ENCODE peak calls at places on chromosomes 16 and 17, in ten cellular contexts. One of them, this sample, is unnamed.

GRCh38 chr16:84559311-84559932 is 55.0 kb upstream of the MEAK7 start:
- DNase-seq in lower lobe of right lung: no peak
- DNase-seq in left ventricle myocardium inferior: no peak
- DNase-seq in cardiac muscle cell: no peak
- DNase-seq in body of pancreas: no peak
- DNase-seq in uterus: no peak
- DNase-seq in psoas muscle: peak; percentile 20
- DNase-seq in pancreas: peak; percentile 31
- DNase-seq in hepatocyte: no peak
- DNase-seq in prostate gland: no peak
- DNase-seq in this sample: no peak

GRCh38 chr17:83173997-83174858 is 94.8 kb downstream of the METRNL start:
- DNase-seq in body of pancreas: peak; percentile 3
- DNase-seq in prostate gland: peak; percentile 53
- DNase-seq in lower lobe of right lung: no peak
- DNase-seq in pancreas: peak; percentile 69
- DNase-seq in psoas muscle: peak; percentile 84
- DNase-seq in hepatocyte: peak; percentile 68
- DNase-seq in uterus: peak; percentile 12
- DNase-seq in cardiac muscle cell: peak; percentile 6
- DNase-seq in left ventricle myocardium inferior: no peak
- DNase-seq in this sample: no peak

GRCh38 chr17:80596760-80597608 is 52.3 kb downstream of the RPTOR start:
- DNase-seq in cardiac muscle cell: no peak
- DNase-seq in left ventricle myocardium inferior: no peak
- DNase-seq in body of pancreas: no peak
- DNase-seq in uterus: no peak
- DNase-seq in hepatocyte: no peak
- DNase-seq in prostate gland: no peak
- DNase-seq in pancreas: no peak
- DNase-seq in psoas muscle: no peak
- DNase-seq in lower lobe of right lung: no peak
- DNase-seq in this sample: no peak

GRCh38 chr17:68509151-68510057 is 2.8 kb upstream of the PRKAR1A start:
- DNase-seq in left ventricle myocardium inferior: peak; percentile 68
- DNase-seq in pancreas: no peak
- DNase-seq in uterus: no peak
- DNase-seq in hepatocyte: no peak
- DNase-seq in prostate gland: no peak
- DNase-seq in cardiac muscle cell: no peak
- DNase-seq in lower lobe of right lung: peak; percentile 64
- DNase-seq in psoas muscle: peak; percentile 92
- DNase-seq in body of pancreas: peak; percentile 58
- DNase-seq in this sample: peak; percentile 75

GRCh38 chr17:44826123-44826790 is 3.8 kb downstream of the GJC1 start:
- DNase-seq in pancreas: no peak
- DNase-seq in cardiac muscle cell: no peak
- DNase-seq in body of pancreas: no peak
- DNase-seq in left ventricle myocardium inferior: no peak
- DNase-seq in lower lobe of right lung: no peak
- DNase-seq in hepatocyte: no peak
- DNase-seq in uterus: no peak
- DNase-seq in psoas muscle: no peak
- DNase-seq in prostate gland: no peak
- DNase-seq in this sample: peak; percentile 85

GRCh38 chr17:11144358-11145233 is 96.4 kb upstream of the SHISA6 start:
- DNase-seq in lower lobe of right lung: no peak
- DNase-seq in left ventricle myocardium inferior: no peak
- DNase-seq in uterus: no peak
- DNase-seq in pancreas: no peak
- DNase-seq in body of pancreas: peak; percentile 42
- DNase-seq in cardiac muscle cell: peak; percentile 75
- DNase-seq in prostate gland: peak; percentile 52
- DNase-seq in psoas muscle: no peak
- DNase-seq in hepatocyte: peak; percentile 78
- DNase-seq in this sample: peak; percentile 57

GRCh38 chr17:80817321-80817845 is 174.3 kb upstream of the CHMP6 start:
- DNase-seq in lower lobe of right lung: peak; percentile 30
- DNase-seq in cardiac muscle cell: no peak
- DNase-seq in uterus: no peak
- DNase-seq in prostate gland: no peak
- DNase-seq in pancreas: peak; percentile 38
- DNase-seq in body of pancreas: no peak
- DNase-seq in left ventricle myocardium inferior: no peak
- DNase-seq in psoas muscle: peak; percentile 42
- DNase-seq in hepatocyte: no peak
- DNase-seq in this sample: no peak

GRCh38 chr17:4584125-4584834 is at the start of gene SMTNL2:
- DNase-seq in hepatocyte: peak; percentile 83
- DNase-seq in cardiac muscle cell: peak; percentile 83
- DNase-seq in lower lobe of right lung: no peak
- DNase-seq in body of pancreas: no peak
- DNase-seq in left ventricle myocardium inferior: peak; percentile 80
- DNase-seq in uterus: no peak
- DNase-seq in prostate gland: no peak
- DNase-seq in pancreas: peak; percentile 62
- DNase-seq in psoas muscle: peak; percentile 93
- DNase-seq in this sample: no peak

GRCh38 chr16:73000020-73000906 is 47.7 kb downstream of the ZFHX3 start:
- DNase-seq in body of pancreas: peak; percentile 50
- DNase-seq in psoas muscle: peak; percentile 79
- DNase-seq in cardiac muscle cell: no peak
- DNase-seq in left ventricle myocardium inferior: peak; percentile 51
- DNase-seq in pancreas: no peak
- DNase-seq in uterus: no peak
- DNase-seq in prostate gland: peak; percentile 56
- DNase-seq in hepatocyte: no peak
- DNase-seq in lower lobe of right lung: no peak
- DNase-seq in this sample: no peak

GRCh38 chr17:7217113-7217987 is 2.3 kb downstream of the DLG4 start:
- DNase-seq in body of pancreas: peak; percentile 63
- DNase-seq in lower lobe of right lung: no peak
- DNase-seq in left ventricle myocardium inferior: peak; percentile 60
- DNase-seq in hepatocyte: peak; percentile 86
- DNase-seq in uterus: peak; percentile 84
- DNase-seq in pancreas: peak; percentile 74
- DNase-seq in prostate gland: no peak
- DNase-seq in cardiac muscle cell: peak; percentile 79
- DNase-seq in psoas muscle: peak; percentile 70
- DNase-seq in this sample: peak; percentile 67

GRCh38 chr16:85376292-85377095 is 236.6 kb upstream of the GSE1 start:
- DNase-seq in body of pancreas: peak; percentile 65
- DNase-seq in pancreas: peak; percentile 90
- DNase-seq in psoas muscle: peak; percentile 74
- DNase-seq in cardiac muscle cell: no peak
- DNase-seq in uterus: no peak
- DNase-seq in left ventricle myocardium inferior: peak; percentile 69
- DNase-seq in hepatocyte: no peak
- DNase-seq in prostate gland: peak; percentile 61
- DNase-seq in lower lobe of right lung: no peak
- DNase-seq in this sample: peak; percentile 14

GRCh38 chr16:56793504-56793903 is 63.6 kb downstream of the NUP93 start:
- DNase-seq in left ventricle myocardium inferior: no peak
- DNase-seq in prostate gland: no peak
- DNase-seq in uterus: no peak
- DNase-seq in pancreas: no peak
- DNase-seq in lower lobe of right lung: no peak
- DNase-seq in body of pancreas: no peak
- DNase-seq in hepatocyte: peak; percentile 25
- DNase-seq in psoas muscle: no peak
- DNase-seq in cardiac muscle cell: peak; percentile 20
- DNase-seq in this sample: no peak

GRCh38 chr17:77542551-77543490 is 402.1 kb downstream of the SEC14L1 start:
- DNase-seq in cardiac muscle cell: peak; percentile 94
- DNase-seq in hepatocyte: peak; percentile 91
- DNase-seq in left ventricle myocardium inferior: peak; percentile 81
- DNase-seq in pancreas: peak; percentile 79
- DNase-seq in uterus: peak; percentile 86
- DNase-seq in lower lobe of right lung: peak; percentile 81
- DNase-seq in body of pancreas: peak; percentile 77
- DNase-seq in psoas muscle: peak; percentile 86
- DNase-seq in prostate gland: peak; percentile 82
- DNase-seq in this sample: peak; percentile 68

GRCh38 chr17:1055751-1056645 is 59.1 kb downstream of the TIMM22 start:
- DNase-seq in body of pancreas: peak; percentile 66
- DNase-seq in cardiac muscle cell: peak; percentile 81
- DNase-seq in left ventricle myocardium inferior: peak; percentile 66
- DNase-seq in lower lobe of right lung: peak; percentile 65
- DNase-seq in pancreas: peak; percentile 82
- DNase-seq in hepatocyte: peak; percentile 81
- DNase-seq in prostate gland: peak; percentile 64
- DNase-seq in uterus: peak; percentile 67
- DNase-seq in psoas muscle: peak; percentile 83
- DNase-seq in this sample: peak; percentile 19

GRCh38 chr17:1059131-1059795 is 62.3 kb downstream of the TIMM22 start:
- DNase-seq in cardiac muscle cell: no peak
- DNase-seq in pancreas: peak; percentile 50
- DNase-seq in prostate gland: no peak
- DNase-seq in body of pancreas: no peak
- DNase-seq in hepatocyte: no peak
- DNase-seq in left ventricle myocardium inferior: no peak
- DNase-seq in psoas muscle: peak; percentile 40
- DNase-seq in uterus: no peak
- DNase-seq in lower lobe of right lung: peak; percentile 33
- DNase-seq in this sample: no peak

GRCh38 chr17:1056761-1057160 is 59.8 kb downstream of the TIMM22 start:
- DNase-seq in lower lobe of right lung: peak; percentile 42
- DNase-seq in psoas muscle: peak; percentile 40
- DNase-seq in pancreas: peak; percentile 38
- DNase-seq in hepatocyte: no peak
- DNase-seq in uterus: no peak
- DNase-seq in body of pancreas: no peak
- DNase-seq in left ventricle myocardium inferior: no peak
- DNase-seq in cardiac muscle cell: no peak
- DNase-seq in prostate gland: peak; percentile 59
- DNase-seq in this sample: no peak

GRCh38 chr17:1058423-1059130 is 61.6 kb downstream of the TIMM22 start:
- DNase-seq in cardiac muscle cell: no peak
- DNase-seq in lower lobe of right lung: peak; percentile 80
- DNase-seq in pancreas: peak; percentile 73
- DNase-seq in uterus: no peak
- DNase-seq in left ventricle myocardium inferior: peak; percentile 55
- DNase-seq in hepatocyte: peak; percentile 58
- DNase-seq in body of pancreas: no peak
- DNase-seq in prostate gland: no peak
- DNase-seq in psoas muscle: peak; percentile 72
- DNase-seq in this sample: peak; percentile 42

GRCh38 chr17:1060991-1061390 is 64.1 kb downstream of the TIMM22 start:
- DNase-seq in pancreas: peak; percentile 55
- DNase-seq in psoas muscle: peak; percentile 90
- DNase-seq in left ventricle myocardium inferior: no peak
- DNase-seq in uterus: peak; percentile 50
- DNase-seq in lower lobe of right lung: peak; percentile 76
- DNase-seq in hepatocyte: peak; percentile 58
- DNase-seq in cardiac muscle cell: no peak
- DNase-seq in prostate gland: no peak
- DNase-seq in body of pancreas: peak; percentile 61
- DNase-seq in this sample: peak; percentile 98
- H3K4me3 ChIP-seq in pancreas: no peak overlapping the region
- H3K4me3 ChIP-seq in psoas muscle: no peak overlapping the region
- H3K4me3 ChIP-seq in left ventricle myocardium inferior: no peak overlapping the region
- H3K4me3 ChIP-seq in uterus: no peak overlapping the region
- H3K4me3 ChIP-seq in lower lobe of right lung: no peak overlapping the region
- H3K4me3 ChIP-seq in hepatocyte: no peak overlapping the region
- H3K4me3 ChIP-seq in cardiac muscle cell: no peak overlapping the region
- H3K4me3 ChIP-seq in prostate gland: no peak overlapping the region
- H3K4me3 ChIP-seq in body of pancreas: no peak overlapping the region
- H3K4me3 ChIP-seq in this sample: no peak overlapping the region

GRCh38 chr16:9141813-9142212 is 50.4 kb downstream of the HAPSTR1 start:
- DNase-seq in left ventricle myocardium inferior: no peak
- DNase-seq in pancreas: peak; percentile 27
- DNase-seq in uterus: no peak
- DNase-seq in prostate gland: no peak
- DNase-seq in body of pancreas: no peak
- DNase-seq in cardiac muscle cell: no peak
- DNase-seq in lower lobe of right lung: peak; percentile 34
- DNase-seq in hepatocyte: no peak
- DNase-seq in psoas muscle: peak; percentile 27
- DNase-seq in this sample: no peak
- H3K9me3 ChIP-seq in left ventricle myocardium inferior: no peaks in the 10 kb centered on the region
- H3K9me3 ChIP-seq in pancreas: no peaks in the 10 kb centered on the region
- H3K9me3 ChIP-seq in uterus: no peaks in the 10 kb centered on the region
- H3K9me3 ChIP-seq in prostate gland: no peaks in the 10 kb centered on the region
- H3K9me3 ChIP-seq in body of pancreas: no peaks in the 10 kb centered on the region
- H3K9me3 ChIP-seq in cardiac muscle cell: no peaks in the 10 kb centered on the region
- H3K9me3 ChIP-seq in lower lobe of right lung: no peaks in the 10 kb centered on the region
- H3K9me3 ChIP-seq in hepatocyte: no peaks in the 10 kb centered on the region
- H3K9me3 ChIP-seq in psoas muscle: no peaks in the 10 kb centered on the region
- H3K9me3 ChIP-seq in this sample: no peaks in the 10 kb centered on the region

GRCh38 chr17:65359016-65359415 is 202.4 kb downstream of the AXIN2 start:
- DNase-seq in uterus: no peak
- DNase-seq in psoas muscle: no peak
- DNase-seq in prostate gland: no peak
- DNase-seq in pancreas: no peak
- DNase-seq in left ventricle myocardium inferior: no peak
- DNase-seq in lower lobe of right lung: no peak
- DNase-seq in body of pancreas: no peak
- DNase-seq in cardiac muscle cell: no peak
- DNase-seq in hepatocyte: no peak
- DNase-seq in this sample: peak; percentile 85
- H3K36me3 ChIP-seq in uterus: no peaks in the 10 kb centered on the region
- H3K36me3 ChIP-seq in psoas muscle: no peaks in the 10 kb centered on the region
- H3K36me3 ChIP-seq in prostate gland: no peaks in the 10 kb centered on the region
- H3K36me3 ChIP-seq in pancreas: no peaks in the 10 kb centered on the region
- H3K36me3 ChIP-seq in left ventricle myocardium inferior: no peaks in the 10 kb centered on the region
- H3K36me3 ChIP-seq in lower lobe of right lung: no peaks in the 10 kb centered on the region
- H3K36me3 ChIP-seq in body of pancreas: no peaks in the 10 kb centered on the region
- H3K36me3 ChIP-seq in cardiac muscle cell: no peaks in the 10 kb centered on the region
- H3K36me3 ChIP-seq in hepatocyte: no peaks in the 10 kb centered on the region
- H3K36me3 ChIP-seq in this sample: no peaks in the 10 kb centered on the region

GRCh38 chr16:4052096-4052495 is 64.1 kb downstream of the ADCY9 start:
- DNase-seq in lower lobe of right lung: no peak
- DNase-seq in uterus: no peak
- DNase-seq in psoas muscle: no peak
- DNase-seq in pancreas: no peak
- DNase-seq in left ventricle myocardium inferior: no peak
- DNase-seq in body of pancreas: no peak
- DNase-seq in cardiac muscle cell: no peak
- DNase-seq in prostate gland: no peak
- DNase-seq in hepatocyte: no peak
- DNase-seq in this sample: no peak

GRCh38 chr16:4053663-4054479 is 62.4 kb downstream of the ADCY9 start:
- DNase-seq in prostate gland: peak; percentile 68
- DNase-seq in hepatocyte: peak; percentile 16
- DNase-seq in cardiac muscle cell: no peak
- DNase-seq in psoas muscle: no peak
- DNase-seq in uterus: peak; percentile 45
- DNase-seq in lower lobe of right lung: peak; percentile 71
- DNase-seq in body of pancreas: peak; percentile 78
- DNase-seq in pancreas: peak; percentile 72
- DNase-seq in left ventricle myocardium inferior: peak; percentile 71
- DNase-seq in this sample: peak; percentile 93

GRCh38 chr16:4055748-4056147 is 60.5 kb downstream of the ADCY9 start:
- DNase-seq in left ventricle myocardium inferior: no peak
- DNase-seq in uterus: no peak
- DNase-seq in lower lobe of right lung: no peak
- DNase-seq in cardiac muscle cell: no peak
- DNase-seq in hepatocyte: no peak
- DNase-seq in body of pancreas: no peak
- DNase-seq in pancreas: no peak
- DNase-seq in psoas muscle: no peak
- DNase-seq in prostate gland: no peak
- DNase-seq in this sample: no peak

GRCh38 chr16:4051591-4051990 is 64.7 kb downstream of the ADCY9 start:
- DNase-seq in left ventricle myocardium inferior: no peak
- DNase-seq in uterus: no peak
- DNase-seq in cardiac muscle cell: no peak
- DNase-seq in body of pancreas: no peak
- DNase-seq in prostate gland: no peak
- DNase-seq in pancreas: no peak
- DNase-seq in hepatocyte: no peak
- DNase-seq in lower lobe of right lung: no peak
- DNase-seq in psoas muscle: no peak
- DNase-seq in this sample: no peak

GRCh38 chr16:4052801-4053662 is 63.2 kb downstream of the ADCY9 start:
- DNase-seq in left ventricle myocardium inferior: peak; percentile 75
- DNase-seq in body of pancreas: peak; percentile 85
- DNase-seq in pancreas: peak; percentile 81
- DNase-seq in cardiac muscle cell: peak; percentile 63
- DNase-seq in psoas muscle: peak; percentile 92
- DNase-seq in prostate gland: peak; percentile 52
- DNase-seq in uterus: no peak
- DNase-seq in lower lobe of right lung: peak; percentile 83
- DNase-seq in hepatocyte: no peak
- DNase-seq in this sample: peak; percentile 75
- H3K4me3 ChIP-seq in left ventricle myocardium inferior: peak overlapping the region; percentile 55
- H3K4me3 ChIP-seq in body of pancreas: no peak overlapping the region
- H3K4me3 ChIP-seq in pancreas: no peak overlapping the region
- H3K4me3 ChIP-seq in cardiac muscle cell: no peak overlapping the region
- H3K4me3 ChIP-seq in psoas muscle: peak overlapping the region; percentile 48
- H3K4me3 ChIP-seq in prostate gland: no peak overlapping the region
- H3K4me3 ChIP-seq in uterus: peak overlapping the region; percentile 1
- H3K4me3 ChIP-seq in lower lobe of right lung: peak overlapping the region; percentile 31
- H3K4me3 ChIP-seq in hepatocyte: no peak overlapping the region
- H3K4me3 ChIP-seq in this sample: peak overlapping the region; percentile 28

This sample was measured in MG63.